ENCODE peak calls at places on chromosomes 2 and 18, in four cellular contexts. One of them, this sample, is unnamed.

GRCh38 chr2:207251573-207252192 is 85.9 kb upstream of the KLF7 start:
- DNase-seq in A549: no peak
- DNase-seq in brain microvascular endothelial cell: no peak
- DNase-seq in heart left ventricle: no peak
- DNase-seq in this sample: no peak

GRCh38 chr2:220104871-220105351 is 477.5 kb downstream of the SLC4A3 start:
- DNase-seq in heart left ventricle: no peak
- DNase-seq in brain microvascular endothelial cell: peak
- DNase-seq in A549: peak
- DNase-seq in this sample: no peak

GRCh38 chr2:235330775-235331438 is 162.9 kb upstream of the AGAP1 start:
- DNase-seq in brain microvascular endothelial cell: peak
- DNase-seq in A549: peak
- DNase-seq in heart left ventricle: no peak
- DNase-seq in this sample: no peak

GRCh38 chr2:168694876-168695275 is 107.6 kb upstream of the NOSTRIN start:
- DNase-seq in A549: no peak
- DNase-seq in brain microvascular endothelial cell: no peak
- DNase-seq in heart left ventricle: no peak
- DNase-seq in this sample: no peak

GRCh38 chr2:45168731-45169338 is 159.6 kb upstream of the SIX2 start:
- DNase-seq in brain microvascular endothelial cell: no peak
- DNase-seq in A549: peak
- DNase-seq in heart left ventricle: no peak
- DNase-seq in this sample: no peak

GRCh38 chr18:12463191-12463590 is 55.5 kb downstream of the PRELID3A start:
- DNase-seq in A549: no peak
- DNase-seq in brain microvascular endothelial cell: no peak
- DNase-seq in heart left ventricle: no peak
- DNase-seq in this sample: no peak

GRCh38 chr2:175560521-175561164 is 379.1 kb upstream of the ATP5MC3 start:
- DNase-seq in A549: no peak
- DNase-seq in heart left ventricle: no peak
- DNase-seq in brain microvascular endothelial cell: no peak
- DNase-seq in this sample: no peak

GRCh38 chr2:191845248-191845715 is 1.6 kb downstream of the CAVIN2 start:
- DNase-seq in A549: no peak
- DNase-seq in heart left ventricle: peak
- DNase-seq in brain microvascular endothelial cell: no peak
- DNase-seq in this sample: no peak

GRCh38 chr2:101151859-101152194 is 645 bp upstream of the TBC1D8 start:
- DNase-seq in heart left ventricle: no peak
- DNase-seq in A549: no peak
- DNase-seq in brain microvascular endothelial cell: no peak
- DNase-seq in this sample: no peak

GRCh38 chr18:682833-683232 is 25.4 kb downstream of the TYMS start:
- DNase-seq in brain microvascular endothelial cell: no peak
- DNase-seq in A549: no peak
- DNase-seq in heart left ventricle: no peak
- DNase-seq in this sample: no peak

GRCh38 chr18:48827321-48828200 is 123.2 kb downstream of the SMAD7 start:
- DNase-seq in heart left ventricle: no peak
- DNase-seq in A549: no peak
- DNase-seq in brain microvascular endothelial cell: peak
- DNase-seq in this sample: peak

DNA sequence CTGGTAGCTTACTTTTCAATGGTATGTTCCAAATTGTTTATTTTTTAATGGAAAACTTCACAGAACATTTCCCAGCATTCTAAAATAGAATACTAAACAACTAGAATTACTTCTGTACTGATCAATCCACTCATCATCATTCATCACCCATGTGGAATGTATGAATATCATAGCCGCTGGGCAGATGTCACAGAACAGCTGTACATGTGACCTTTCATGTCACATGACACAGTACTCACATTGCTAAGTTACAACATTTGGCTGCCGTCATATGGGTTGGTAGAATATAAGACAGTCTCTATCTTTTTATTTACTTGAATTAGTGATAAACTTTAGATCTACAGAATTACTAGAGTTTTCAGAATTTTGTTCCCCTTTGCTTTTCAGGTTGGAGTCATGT is 387.6 kb downstream of the ZEB2 start:
- DNase-seq in heart left ventricle: no peak
- DNase-seq in brain microvascular endothelial cell: peak
- DNase-seq in A549: no peak
- DNase-seq in this sample: no peak
- H3K4me3 ChIP-seq in heart left ventricle: no peak
- H3K4me3 ChIP-seq in brain microvascular endothelial cell: no peak
- H3K4me3 ChIP-seq in A549: no peak
- H3K4me3 ChIP-seq in this sample: no peak

DNA sequence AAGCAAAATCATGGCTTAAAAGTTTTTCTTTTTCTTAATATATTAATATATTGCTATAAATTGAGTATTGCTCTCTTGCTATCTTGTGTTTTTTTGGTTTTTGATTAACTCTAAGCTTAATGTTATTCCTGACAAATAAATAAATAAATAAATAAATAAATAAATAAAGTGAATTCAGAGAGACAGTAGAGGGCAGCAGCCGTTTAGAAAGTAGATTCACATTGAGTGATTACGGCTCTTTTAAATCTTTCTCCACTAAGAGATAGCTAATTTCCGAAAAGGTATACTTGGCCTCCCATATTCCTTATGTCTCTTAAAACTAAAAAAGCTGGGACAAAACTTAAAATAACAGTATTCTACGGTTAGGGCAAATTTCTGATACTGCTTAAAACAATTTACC is 34.3 kb downstream of the MSH2 start:
- DNase-seq in A549: peak
- DNase-seq in brain microvascular endothelial cell: no peak
- DNase-seq in heart left ventricle: no peak
- DNase-seq in this sample: peak
- TF ChIP-seq CTCF in A549: peak
- TF ChIP-seq CTCF in brain microvascular endothelial cell: peak
- TF ChIP-seq CTCF in heart left ventricle: peak
- TF ChIP-seq CTCF in this sample: no peak

GRCh38 chr2:19360881-19361321 is 2.5 kb upstream of the OSR1 start:
- DNase-seq in brain microvascular endothelial cell: no peak
- DNase-seq in heart left ventricle: no peak
- DNase-seq in A549: no peak
- DNase-seq in this sample: no peak
- H3K4me3 ChIP-seq in brain microvascular endothelial cell: peak
- H3K4me3 ChIP-seq in heart left ventricle: peak
- H3K4me3 ChIP-seq in A549: no peak
- H3K4me3 ChIP-seq in this sample: no peak

DNA sequence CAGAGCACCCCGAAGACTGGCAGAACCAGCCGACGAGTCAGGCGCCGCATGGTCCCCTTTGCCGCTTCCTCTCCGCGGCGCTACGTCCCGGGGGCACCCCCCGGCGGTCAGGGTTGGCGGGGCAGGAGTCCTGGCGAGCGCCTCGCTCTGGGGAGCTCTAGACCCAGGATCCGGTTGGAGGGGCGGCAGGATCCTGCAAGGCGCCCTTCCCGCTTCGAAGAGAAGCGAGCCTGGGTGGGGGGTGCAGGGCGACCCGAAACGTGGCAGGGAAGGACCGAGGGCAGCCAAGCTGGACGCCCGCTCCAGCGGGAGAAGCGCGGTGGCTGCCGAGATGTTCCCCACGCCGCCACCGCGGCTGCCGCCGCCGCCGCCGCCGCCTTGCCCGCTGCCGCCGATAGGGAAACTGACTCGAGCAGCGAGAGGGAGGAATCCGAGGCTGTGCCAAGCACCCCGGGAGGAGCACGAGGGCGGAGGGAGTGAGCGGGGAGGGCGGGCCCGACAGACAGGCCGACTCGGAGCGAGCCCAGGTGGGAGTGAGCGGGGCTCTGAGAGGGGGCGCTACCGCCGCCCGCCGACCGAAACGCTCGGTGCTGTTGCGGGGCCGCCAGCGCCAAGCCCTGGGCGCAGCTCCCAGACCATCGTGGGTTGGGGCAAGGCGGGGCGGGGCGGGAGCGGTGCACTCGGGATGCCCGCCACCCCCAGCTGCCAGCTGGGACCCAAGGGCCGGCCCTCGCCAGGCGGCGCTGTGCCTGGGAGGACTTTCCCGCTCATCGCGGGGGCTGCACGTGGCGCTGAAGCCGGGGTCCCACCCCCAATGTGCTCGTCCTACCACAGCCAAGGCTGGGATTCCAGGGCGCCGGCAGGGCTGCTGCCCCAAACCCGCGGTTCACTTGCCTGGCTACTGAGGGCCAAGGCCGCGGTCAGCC is at the start of gene GALNT14:
- DNase-seq in heart left ventricle: peak
- DNase-seq in brain microvascular endothelial cell: peak
- DNase-seq in A549: peak
- DNase-seq in this sample: no peak
- TF ChIP-seq CTCF in heart left ventricle: peak
- TF ChIP-seq CTCF in brain microvascular endothelial cell: peak
- TF ChIP-seq CTCF in A549: peak
- TF ChIP-seq CTCF in this sample: peak

GRCh38 chr2:72916743-72917137 is 579 bp upstream of the EMX1 start:
- DNase-seq in heart left ventricle: no peak
- DNase-seq in A549: no peak
- DNase-seq in brain microvascular endothelial cell: no peak
- DNase-seq in this sample: no peak
- H3K4me3 ChIP-seq in heart left ventricle: peak
- H3K4me3 ChIP-seq in A549: peak
- H3K4me3 ChIP-seq in brain microvascular endothelial cell: no peak
- H3K4me3 ChIP-seq in this sample: peak

This sample was measured in HFF-Myc.